ENCODE peak calls at places on chromosomes 11 and 22, in four cellular contexts. One of them, this sample, is unnamed.

GRCh38 chr11:130118636-130119387 is 40.8 kb upstream of the ST14 start:
- DNase-seq in mesenteric fat pad: no peak
- DNase-seq in left kidney: no peak
- DNase-seq in stromal cell of bone marrow: no peak
- DNase-seq in this sample: no peak

GRCh38 chr11:122165972-122166371 is 50.0 kb upstream of the BLID start:
- DNase-seq in mesenteric fat pad: no peak
- DNase-seq in left kidney: no peak
- DNase-seq in stromal cell of bone marrow: no peak
- DNase-seq in this sample: no peak

GRCh38 chr11:4713241-4713640 is 8.7 kb downstream of the MMP26 start:
- DNase-seq in stromal cell of bone marrow: no peak
- DNase-seq in mesenteric fat pad: no peak
- DNase-seq in left kidney: peak
- DNase-seq in this sample: no peak

GRCh38 chr11:38448284-38448683 is 1850.2 kb upstream of the RAG2 start:
- DNase-seq in stromal cell of bone marrow: no peak
- DNase-seq in mesenteric fat pad: no peak
- DNase-seq in left kidney: no peak
- DNase-seq in this sample: no peak

GRCh38 chr11:47354913-47355282 is 2.4 kb upstream of the MYBPC3 start:
- DNase-seq in stromal cell of bone marrow: no peak
- DNase-seq in left kidney: peak
- DNase-seq in mesenteric fat pad: no peak
- DNase-seq in this sample: no peak

GRCh38 chr11:119319136-119319701 is 2.3 kb upstream of the MCAM start:
- DNase-seq in mesenteric fat pad: no peak
- DNase-seq in stromal cell of bone marrow: no peak
- DNase-seq in left kidney: no peak
- DNase-seq in this sample: no peak

GRCh38 chr11:47906066-47906465 is 57.9 kb upstream of the NUP160 start:
- DNase-seq in left kidney: no peak
- DNase-seq in stromal cell of bone marrow: no peak
- DNase-seq in mesenteric fat pad: peak
- DNase-seq in this sample: no peak

GRCh38 chr11:57881647-57882046 is 120.0 kb downstream of the CTNND1 start:
- DNase-seq in stromal cell of bone marrow: no peak
- DNase-seq in mesenteric fat pad: no peak
- DNase-seq in left kidney: no peak
- DNase-seq in this sample: peak

GRCh38 chr22:46528121-46528610 is 9.3 kb downstream of the CELSR1 start:
- DNase-seq in stromal cell of bone marrow: peak
- DNase-seq in mesenteric fat pad: no peak
- DNase-seq in left kidney: no peak
- DNase-seq in this sample: no peak

GRCh38 chr11:1695548-1696108 is 1.4 kb upstream of the KRTAP5-6 start:
- DNase-seq in mesenteric fat pad: peak
- DNase-seq in left kidney: no peak
- DNase-seq in stromal cell of bone marrow: no peak
- DNase-seq in this sample: no peak

GRCh38 chr11:16404781-16405180 is 48.4 kb upstream of the SOX6 start:
- DNase-seq in mesenteric fat pad: no peak
- DNase-seq in stromal cell of bone marrow: no peak
- DNase-seq in left kidney: no peak
- DNase-seq in this sample: no peak

GRCh38 chr11:92556435-92556834 is 331.8 kb downstream of the FAT3 start:
- DNase-seq in mesenteric fat pad: no peak
- DNase-seq in left kidney: peak
- DNase-seq in stromal cell of bone marrow: peak
- DNase-seq in this sample: no peak

GRCh38 chr11:131977231-131977630 is 606.8 kb downstream of the NTM start:
- DNase-seq in left kidney: no peak
- DNase-seq in stromal cell of bone marrow: no peak
- DNase-seq in mesenteric fat pad: no peak
- DNase-seq in this sample: no peak

GRCh38 chr22:44297662-44298061 is 15.1 kb downstream of the SHISAL1 start:
- DNase-seq in stromal cell of bone marrow: no peak
- DNase-seq in left kidney: no peak
- DNase-seq in mesenteric fat pad: no peak
- DNase-seq in this sample: no peak

GRCh38 chr11:72685560-72686480 is 11.6 kb upstream of the PDE2A start:
- DNase-seq in stromal cell of bone marrow: no peak
- DNase-seq in left kidney: no peak
- DNase-seq in mesenteric fat pad: no peak
- DNase-seq in this sample: no peak

GRCh38 chr11:65274734-65275682 is 13.2 kb downstream of the POLA2 start:
- DNase-seq in stromal cell of bone marrow: peak
- DNase-seq in left kidney: peak
- DNase-seq in mesenteric fat pad: no peak
- DNase-seq in this sample: peak

GRCh38 chr11:86761978-86762377 is 38.4 kb upstream of the PRSS23 start:
- DNase-seq in mesenteric fat pad: no peak
- DNase-seq in stromal cell of bone marrow: no peak
- DNase-seq in left kidney: no peak
- DNase-seq in this sample: no peak

GRCh38 chr22:30591191-30591587 is 521 bp downstream of the PES1 start:
- DNase-seq in left kidney: no peak
- DNase-seq in mesenteric fat pad: no peak
- DNase-seq in stromal cell of bone marrow: no peak
- DNase-seq in this sample: no peak

GRCh38 chr11:132125855-132126841 is 755.7 kb downstream of the NTM start:
- DNase-seq in stromal cell of bone marrow: no peak
- DNase-seq in left kidney: peak
- DNase-seq in mesenteric fat pad: no peak
- DNase-seq in this sample: no peak

This sample was measured in osteocyte.